ENCODE peak calls at places on chromosomes 11 and 22, in four cellular contexts. O, K, W and N are unnamed samples. For H3K36me3, the result is how much of the 10 kb centered on the place peaks cover.

GRCh38 chr11:223026-223789 is 12.9 kb downstream of the SIRT3 start:
- DNase-seq in O (peak), K (peak), W (no peak), N (no peak)

GRCh38 chr11:10450451-10451398 is 4.3 kb upstream of the AMPD3 start:
- DNase-seq in O (no peak), K (peak), W (no peak), N (no peak)

GRCh38 chr11:44096360-44097188 is 1.1 kb downstream of the EXT2 start:
- DNase-seq in O (no peak), K (no peak), W (peak), N (no peak)

GRCh38 chr22:30245985-30246901 is at the start of gene LIF:
- DNase-seq in O (no peak), K (no peak), W (peak), N (no peak)

GRCh38 chr11:1534682-1535081 is 37.4 kb downstream of the DUSP8 start:
- DNase-seq in O (no peak), K (no peak), W (no peak), N (no peak)

GRCh38 chr11:23112987-23113886 is 253.0 kb upstream of the CCDC179 start:
- DNase-seq in O (no peak), K (no peak), W (peak), N (peak)

GRCh38 chr11:18408558-18409242 is 3.4 kb upstream of the LDHC start:
- DNase-seq in O (no peak), K (no peak), W (no peak), N (no peak)

GRCh38 chr11:89279176-89279575 is 101.5 kb downstream of the TYR start:
- DNase-seq in O (no peak), K (no peak), W (no peak), N (no peak)

GRCh38 chr11:129090056-129090455 is 102.1 kb downstream of the ARHGAP32 start:
- DNase-seq in O (no peak), K (no peak), W (no peak), N (no peak)

DNA sequence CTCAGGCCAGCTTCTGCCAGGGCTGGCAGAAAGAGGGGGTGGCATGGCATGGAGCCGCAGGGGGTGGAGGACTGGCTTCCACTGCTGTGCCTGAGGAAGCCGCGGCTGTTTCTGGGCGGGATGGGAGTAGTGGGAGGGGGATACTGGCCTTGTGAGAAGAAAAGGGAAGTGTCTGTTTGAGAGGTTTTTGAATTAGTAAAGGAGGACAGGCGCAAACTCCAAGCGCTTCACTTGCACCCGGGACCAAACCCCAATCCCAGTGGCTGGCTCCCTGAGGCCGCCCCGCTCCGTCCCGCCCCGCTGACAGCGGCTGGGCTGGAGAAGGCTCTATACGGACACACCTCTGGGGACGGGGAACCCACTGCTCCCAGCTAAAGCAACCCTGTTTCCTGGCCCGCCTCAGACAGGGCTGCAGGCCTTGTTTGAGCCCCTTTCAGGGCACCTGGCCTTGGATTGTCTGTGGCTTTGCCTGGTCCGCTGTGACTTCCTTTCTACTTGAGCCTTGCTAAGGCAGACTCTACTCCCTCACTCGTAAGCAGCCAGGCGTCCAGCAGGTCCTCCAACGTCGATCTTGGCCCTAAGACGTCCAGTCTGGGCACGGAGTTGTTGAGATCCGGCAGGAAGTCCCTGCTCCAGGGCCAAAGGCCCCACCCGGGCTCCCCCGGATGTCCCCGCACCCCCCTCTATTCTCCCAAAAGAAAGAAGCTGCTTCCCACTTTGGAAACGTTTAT is 2.2 kb downstream of the APOA1 start:
- DNase-seq in O (no peak), K (peak), W (no peak), N (no peak)
- H3K4me3 ChIP-seq in O (peak), K (peak), W (peak), N (peak)

DNA sequence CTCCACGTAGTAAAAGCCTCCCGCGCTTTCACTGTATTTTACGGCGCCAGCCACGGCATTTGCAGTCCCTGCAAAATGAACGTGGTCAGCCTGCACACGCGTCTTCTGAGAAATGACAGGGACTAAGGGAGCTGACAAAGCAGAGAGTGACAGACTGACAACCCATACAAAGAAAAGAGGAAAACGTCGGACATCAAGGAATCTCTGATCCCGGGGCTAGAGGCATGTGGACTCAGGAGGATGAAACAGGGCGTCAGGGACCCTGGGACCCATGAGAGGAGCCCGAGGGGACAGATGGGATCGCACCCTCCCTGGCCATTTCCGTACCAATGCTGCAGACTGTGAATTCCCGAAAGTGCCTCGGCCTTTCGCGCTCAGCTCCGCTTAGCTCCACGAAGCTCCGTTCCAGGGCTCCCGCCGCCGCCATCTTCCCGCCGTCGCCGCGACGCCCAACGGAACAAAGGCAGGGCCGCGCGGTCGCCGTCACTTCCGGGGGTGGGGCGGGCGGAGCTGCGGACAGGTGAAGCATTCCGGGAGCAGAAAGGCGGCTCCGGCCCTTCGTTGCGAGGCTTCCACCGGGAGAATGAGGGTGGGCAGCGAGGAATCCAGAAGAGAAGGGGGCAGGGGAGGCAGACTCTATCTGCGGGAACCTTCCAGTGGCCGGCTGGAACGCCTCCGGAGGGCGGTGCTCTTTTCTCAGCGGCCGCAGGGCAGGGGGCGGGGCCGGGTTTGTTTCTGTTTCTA is at the start of gene NUP160:
- DNase-seq in O (peak), K (peak), W (peak), N (peak)
- TF ChIP-seq CTCF in O (no peak), K (no peak), W (no peak), N (no peak)

DNA sequence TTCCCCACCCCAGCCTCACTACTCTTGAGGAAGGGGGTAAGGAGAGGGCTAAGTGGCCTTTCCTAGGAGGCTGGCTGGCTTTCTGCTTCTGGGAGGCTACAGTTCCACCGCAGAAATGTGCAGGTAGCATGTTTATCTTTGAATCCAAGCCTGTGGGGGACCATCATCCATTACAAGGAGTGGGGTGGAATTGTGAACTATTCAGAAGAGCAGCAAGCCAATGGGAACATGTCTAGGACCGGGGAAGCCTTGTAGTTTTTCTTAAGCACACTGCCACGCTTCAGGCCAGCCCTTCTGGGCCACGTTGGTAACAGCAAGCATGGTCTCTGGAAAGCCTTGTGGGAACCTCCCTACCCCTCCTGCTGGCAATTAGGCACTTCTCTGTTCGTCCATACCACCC is 100.3 kb downstream of the AMOTL1 start:
- DNase-seq in O (no peak), K (no peak), W (no peak), N (no peak)
- H3K36me3 ChIP-seq in O (half or more), K (half or more), W (half or more), N (half or more)

GRCh38 chr22:46027219-46028068 is 50.5 kb upstream of the WNT7B start:
- DNase-seq in O (peak), K (peak), W (peak), N (no peak)
- H3K4me3 ChIP-seq in O (peak), K (peak), W (peak), N (no peak)

GRCh38 chr11:101912823-101913284 is 2.0 kb upstream of the CEP126 start:
- DNase-seq in O (no peak), K (no peak), W (no peak), N (no peak)
- TF ChIP-seq CTCF in O (no peak), K (no peak), W (no peak), N (no peak)

DNA sequence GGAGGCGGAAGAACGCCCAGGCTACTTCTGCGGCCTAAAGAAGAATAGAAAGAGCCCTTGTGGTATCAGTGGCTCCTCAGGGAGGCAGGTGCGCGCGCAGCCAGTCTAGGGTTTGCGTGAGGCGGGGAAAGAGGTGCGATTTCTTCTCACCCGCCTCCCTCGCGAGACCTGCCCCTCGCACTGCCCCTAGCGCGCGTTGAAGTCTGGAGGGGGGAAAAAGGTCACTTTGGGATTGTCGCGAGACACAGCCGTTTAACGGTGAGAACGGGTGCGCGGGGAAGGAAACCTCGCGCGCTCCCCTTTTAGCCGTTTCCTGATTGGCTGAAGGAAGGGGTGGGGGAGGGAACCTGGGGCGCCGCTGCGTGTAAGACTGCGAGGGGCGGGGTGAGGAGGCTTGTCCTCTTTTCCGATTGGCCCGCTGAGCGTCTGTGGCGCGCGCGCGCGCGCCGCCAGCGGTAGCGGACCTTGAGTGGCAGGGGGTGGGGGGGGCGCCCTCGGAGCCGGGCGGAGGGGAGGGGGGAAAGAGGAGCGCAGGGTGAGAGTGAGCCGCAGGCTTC is at the start of gene ZFP91:
- DNase-seq in O (peak), K (peak), W (peak), N (peak)
- H3K36me3 ChIP-seq in O (under half), K (under half), W (under half), N (under half)